ENCODE peak calls at places on chromosomes 1 and 21, in nine cellular contexts. One of them, this sample, is unnamed.

GRCh38 chr1:2496087-2496622 is 20.1 kb downstream of the PLCH2 start:
- DNase-seq in AML-193: no peak
- DNase-seq in left ventricle myocardium inferior: no peak
- DNase-seq in SW 1271: no peak
- DNase-seq in stimulated activated CD4-positive, alpha-beta T cell treated with anti-CD3 and anti-CD28 coated beads, Interleukin-15, amount 100 ng/mL, for 1 hour: no peak
- DNase-seq in adrenal gland: no peak
- DNase-seq in NT2/D1: no peak
- DNase-seq in cardiac muscle cell: no peak
- DNase-seq in D341Med: no peak
- DNase-seq in this sample: no peak

GRCh38 chr21:34177919-34178567 is 104.7 kb downstream of the MRPS6 start:
- DNase-seq in AML-193: no peak
- DNase-seq in left ventricle myocardium inferior: no peak
- DNase-seq in SW 1271: no peak
- DNase-seq in stimulated activated CD4-positive, alpha-beta T cell treated with anti-CD3 and anti-CD28 coated beads, Interleukin-15, amount 100 ng/mL, for 1 hour: no peak
- DNase-seq in adrenal gland: no peak
- DNase-seq in NT2/D1: no peak
- DNase-seq in cardiac muscle cell: no peak
- DNase-seq in D341Med: no peak
- DNase-seq in this sample: no peak

GRCh38 chr1:98181041-98181764 is 260.4 kb upstream of the DPYD start:
- DNase-seq in AML-193: no peak
- DNase-seq in left ventricle myocardium inferior: no peak
- DNase-seq in SW 1271: no peak
- DNase-seq in stimulated activated CD4-positive, alpha-beta T cell treated with anti-CD3 and anti-CD28 coated beads, Interleukin-15, amount 100 ng/mL, for 1 hour: no peak
- DNase-seq in adrenal gland: no peak
- DNase-seq in NT2/D1: no peak
- DNase-seq in cardiac muscle cell: no peak
- DNase-seq in D341Med: no peak
- DNase-seq in this sample: no peak

GRCh38 chr1:36740446-36740845 is 257.7 kb upstream of the CSF3R start:
- DNase-seq in AML-193: no peak
- DNase-seq in left ventricle myocardium inferior: no peak
- DNase-seq in SW 1271: no peak
- DNase-seq in stimulated activated CD4-positive, alpha-beta T cell treated with anti-CD3 and anti-CD28 coated beads, Interleukin-15, amount 100 ng/mL, for 1 hour: no peak
- DNase-seq in adrenal gland: peak
- DNase-seq in NT2/D1: no peak
- DNase-seq in cardiac muscle cell: no peak
- DNase-seq in D341Med: no peak
- DNase-seq in this sample: no peak

GRCh38 chr1:53661496-53661895 is 77.5 kb downstream of the GLIS1 start:
- DNase-seq in AML-193: no peak
- DNase-seq in left ventricle myocardium inferior: no peak
- DNase-seq in SW 1271: no peak
- DNase-seq in stimulated activated CD4-positive, alpha-beta T cell treated with anti-CD3 and anti-CD28 coated beads, Interleukin-15, amount 100 ng/mL, for 1 hour: no peak
- DNase-seq in adrenal gland: no peak
- DNase-seq in NT2/D1: no peak
- DNase-seq in cardiac muscle cell: no peak
- DNase-seq in D341Med: no peak
- DNase-seq in this sample: no peak

GRCh38 chr1:221302357-221303147 is 423.3 kb downstream of the HLX start:
- DNase-seq in AML-193: no peak
- DNase-seq in left ventricle myocardium inferior: no peak
- DNase-seq in SW 1271: no peak
- DNase-seq in stimulated activated CD4-positive, alpha-beta T cell treated with anti-CD3 and anti-CD28 coated beads, Interleukin-15, amount 100 ng/mL, for 1 hour: no peak
- DNase-seq in adrenal gland: no peak
- DNase-seq in NT2/D1: no peak
- DNase-seq in cardiac muscle cell: no peak
- DNase-seq in D341Med: no peak
- DNase-seq in this sample: no peak

GRCh38 chr1:191419842-191420241 is 738.4 kb upstream of the RGS18 start:
- DNase-seq in AML-193: no peak
- DNase-seq in left ventricle myocardium inferior: no peak
- DNase-seq in SW 1271: no peak
- DNase-seq in stimulated activated CD4-positive, alpha-beta T cell treated with anti-CD3 and anti-CD28 coated beads, Interleukin-15, amount 100 ng/mL, for 1 hour: no peak
- DNase-seq in adrenal gland: no peak
- DNase-seq in NT2/D1: no peak
- DNase-seq in cardiac muscle cell: no peak
- DNase-seq in D341Med: no peak
- DNase-seq in this sample: no peak

GRCh38 chr1:7954683-7955082 is 6.8 kb upstream of the PARK7 start:
- DNase-seq in AML-193: no peak
- DNase-seq in left ventricle myocardium inferior: no peak
- DNase-seq in SW 1271: no peak
- DNase-seq in stimulated activated CD4-positive, alpha-beta T cell treated with anti-CD3 and anti-CD28 coated beads, Interleukin-15, amount 100 ng/mL, for 1 hour: no peak
- DNase-seq in adrenal gland: no peak
- DNase-seq in NT2/D1: no peak
- DNase-seq in cardiac muscle cell: no peak
- DNase-seq in D341Med: no peak
- DNase-seq in this sample: no peak

GRCh38 chr1:109821221-109821669 is 57.5 kb upstream of the EPS8L3 start:
- DNase-seq in AML-193: peak
- DNase-seq in left ventricle myocardium inferior: no peak
- DNase-seq in SW 1271: peak
- DNase-seq in stimulated activated CD4-positive, alpha-beta T cell treated with anti-CD3 and anti-CD28 coated beads, Interleukin-15, amount 100 ng/mL, for 1 hour: no peak
- DNase-seq in adrenal gland: peak
- DNase-seq in NT2/D1: no peak
- DNase-seq in cardiac muscle cell: peak
- DNase-seq in D341Med: no peak
- DNase-seq in this sample: no peak